ENCODE peak calls at places on chromosomes 4 and X, in ten cellular contexts. N is brain microvascular endothelial cell; X is GM04503; K is neural crest cell; J is activated CD8-positive, alpha-beta memory T cell treated with anti-CD3 and anti-CD28 coated beads, Interleukin-2, amount 10 ng/mL, durations not matched to agents 7 days and 5 days; L is NCI-H69; O is NCI-H1417; F is A172; U is mesothelial cell of epicardium; G is T follicular helper cell. Q is an unnamed sample.

GRCh38 chr4:74038161-74039064 is at the start of gene CXCL3:
- DNase-seq in N (peak), X (no peak), K (peak), J (no peak), L (peak), O (peak), F (peak), U (peak), G (no peak), Q (peak)

GRCh38 chr4:57104706-57105560 is 5.3 kb downstream of the IGFBP7 start:
- DNase-seq in N (no peak), X (no peak), K (no peak), J (no peak), L (no peak), O (no peak), F (no peak), U (no peak), G (no peak), Q (no peak)

GRCh38 chrX:24561121-24561520 is 86.0 kb downstream of the PCYT1B start:
- DNase-seq in N (no peak), X (no peak), K (no peak), J (no peak), L (peak), O (no peak), F (peak), U (no peak), G (no peak), Q (peak)

GRCh38 chr4:136395212-136395722 is 1137.0 kb downstream of the PCDH18 start:
- DNase-seq in N (no peak), X (no peak), K (no peak), J (no peak), L (no peak), O (no peak), F (no peak), U (no peak), G (no peak), Q (peak)

GRCh38 chrX:53263597-53264094 is 17.7 kb downstream of the IQSEC2 start:
- DNase-seq in N (peak), X (no peak), K (no peak), J (peak), L (no peak), O (no peak), F (peak), U (no peak), G (no peak), Q (no peak)

GRCh38 chrX:63350551-63350950 is 581 bp downstream of the SPIN4 start:
- DNase-seq in N (no peak), X (no peak), K (no peak), J (peak), L (no peak), O (peak), F (peak), U (peak), G (no peak), Q (peak)

GRCh38 chr4:62053974-62054373 is 853.8 kb downstream of the ADGRL3 start:
- DNase-seq in N (no peak), X (no peak), K (no peak), J (no peak), L (no peak), O (no peak), F (no peak), U (no peak), G (no peak), Q (no peak)

GRCh38 chr4:89218587-89218986 is 89.0 kb downstream of the GPRIN3 start:
- DNase-seq in N (no peak), X (no peak), K (no peak), J (no peak), L (no peak), O (no peak), F (no peak), U (no peak), G (no peak), Q (no peak)

GRCh38 chrX:40448793-40449192 is 132.0 kb upstream of the ATP6AP2 start:
- DNase-seq in N (no peak), X (no peak), K (no peak), J (no peak), L (peak), O (no peak), F (no peak), U (no peak), G (no peak), Q (no peak)

GRCh38 chrX:108439961-108440696 is 491 bp downstream of the COL4A5 start:
- DNase-seq in N (no peak), X (no peak), K (peak), J (no peak), L (peak), O (peak), F (no peak), U (peak), G (no peak), Q (peak)

GRCh38 chr4:153873741-153874140 is 84.9 kb upstream of the SFRP2 start:
- DNase-seq in N (no peak), X (no peak), K (no peak), J (no peak), L (no peak), O (no peak), F (no peak), U (no peak), G (no peak), Q (no peak)

GRCh38 chr4:1815096-1815996 is 22.3 kb downstream of the FGFR3 start:
- DNase-seq in N (no peak), X (no peak), K (no peak), J (no peak), L (no peak), O (no peak), F (no peak), U (no peak), G (no peak), Q (no peak)

GRCh38 chr4:89514811-89515210 is 207.2 kb upstream of the GPRIN3 start:
- DNase-seq in N (no peak), X (no peak), K (no peak), J (no peak), L (no peak), O (no peak), F (no peak), U (no peak), G (no peak), Q (no peak)

Q was measured in NCI-H146.